ENCODE peak calls at places on chromosome 1, in six cellular contexts. O is putamen; J is heart right ventricle; B is T47D; H is stimulated activated CD4-positive, alpha-beta T cell treated with anti-CD3 and anti-CD28 coated beads, Interleukin-1b, Interleukin-23, amount 100 ng/mL, for 1 hour; F is NCI-H1436. W is an unnamed sample.

GRCh38 chr1:58753431-58753866 is 30.4 kb downstream of the JUN start:
- DNase-seq in H (no peak), O (no peak), J (no peak), B (no peak), F (no peak), W (no peak)

GRCh38 chr1:42735477-42736105 is 4.4 kb downstream of the CLDN19 start:
- DNase-seq in F (peak), O (no peak), B (no peak), J (no peak), H (no peak), W (no peak)

GRCh38 chr1:213486488-213486887 is 435.4 kb downstream of the RPS6KC1 start:
- DNase-seq in B (no peak), J (no peak), H (no peak), F (no peak), O (no peak), W (no peak)

GRCh38 chr1:1984560-1985070 is 19.0 kb downstream of the CFAP74 start:
- DNase-seq in J (no peak), H (no peak), B (no peak), F (no peak), O (no peak), W (no peak)

GRCh38 chr1:38076038-38076437 is 29.4 kb upstream of the POU3F1 start:
- DNase-seq in B (peak), F (no peak), H (no peak), J (no peak), O (no peak), W (no peak)

GRCh38 chr1:15680614-15681345 is 3.3 kb upstream of the PLEKHM2 start:
- DNase-seq in B (no peak), H (no peak), O (no peak), J (no peak), F (no peak), W (peak)

GRCh38 chr1:228783415-228784045 is 48.3 kb downstream of the RHOU start:
- DNase-seq in H (no peak), B (no peak), J (no peak), F (no peak), O (no peak), W (no peak)

GRCh38 chr1:12314328-12314903 is 84.6 kb downstream of the VPS13D start:
- DNase-seq in O (no peak), J (no peak), H (no peak), F (peak), B (no peak), W (peak)

GRCh38 chr1:221074325-221074724 is 195.1 kb downstream of the HLX start:
- DNase-seq in F (no peak), H (no peak), O (no peak), J (no peak), B (no peak), W (no peak)

GRCh38 chr1:98044071-98044697 is 123.3 kb upstream of the DPYD start:
- DNase-seq in B (no peak), H (no peak), F (no peak), J (no peak), O (no peak), W (no peak)

GRCh38 chr1:223337174-223337869 is 26.7 kb downstream of the SUSD4 start:
- DNase-seq in F (peak), J (no peak), B (no peak), O (no peak), H (no peak), W (no peak)

GRCh38 chr1:38114231-38114630 is 67.6 kb upstream of the POU3F1 start:
- DNase-seq in F (no peak), H (no peak), O (peak), J (no peak), B (no peak), W (no peak)

GRCh38 chr1:157390646-157391045 is 161.7 kb downstream of the FCRL5 start:
- DNase-seq in J (no peak), O (no peak), H (no peak), B (no peak), F (no peak), W (no peak)

GRCh38 chr1:65172936-65173335 is 24.9 kb downstream of the AK4 start:
- DNase-seq in J (no peak), H (no peak), B (no peak), O (no peak), F (no peak), W (no peak)

GRCh38 chr1:228830954-228831481 is 95.7 kb downstream of the RHOU start:
- DNase-seq in F (no peak), H (no peak), B (no peak), O (no peak), J (no peak), W (peak)

GRCh38 chr1:198878566-198878965 is 239.7 kb downstream of the PTPRC start:
- DNase-seq in O (no peak), J (no peak), B (no peak), F (no peak), H (no peak), W (no peak)

GRCh38 chr1:43766086-43766784 is 58.9 kb downstream of the ST3GAL3 start:
- DNase-seq in O (no peak), B (no peak), F (no peak), J (no peak), H (no peak), W (peak)

GRCh38 chr1:227887697-227888403 is 59.9 kb downstream of the WNT9A start:
- DNase-seq in B (no peak), F (no peak), O (peak), H (no peak), J (peak), W (no peak)

GRCh38 chr1:12157366-12158231 is 9.2 kb upstream of the TNFRSF1B start:
- DNase-seq in J (no peak), F (no peak), B (no peak), O (no peak), H (no peak), W (no peak)

GRCh38 chr1:206420471-206420870 is 49.8 kb upstream of the IKBKE start:
- DNase-seq in F (no peak), H (no peak), B (no peak), J (no peak), O (no peak), W (no peak)

GRCh38 chr1:25146382-25146855 is 85.9 kb downstream of the SYF2 start:
- DNase-seq in J (no peak), B (no peak), H (no peak), O (no peak), F (no peak), W (no peak)

GRCh38 chr1:99482286-99482685 is 163.6 kb upstream of the PALMD start:
- DNase-seq in J (no peak), F (no peak), H (no peak), O (no peak), B (no peak), W (no peak)

GRCh38 chr1:243580072-243580471 is 270.0 kb downstream of the AKT3 start:
- DNase-seq in F (no peak), B (no peak), J (no peak), H (no peak), O (no peak), W (no peak)

GRCh38 chr1:9119745-9120144 is 9.2 kb downstream of the GPR157 start:
- DNase-seq in H (no peak), F (no peak), J (no peak), O (no peak), B (no peak), W (no peak)

GRCh38 chr1:56188216-56188615 is 391.1 kb downstream of the PLPP3 start:
- DNase-seq in O (no peak), H (no peak), B (no peak), J (no peak), F (no peak), W (no peak)

GRCh38 chr1:47437518-47438320 is at the start of gene FOXD2:
- DNase-seq in J (peak), F (peak), H (peak), B (peak), O (peak), W (peak)

GRCh38 chr1:43648448-43648847 is 1.5 kb upstream of the KDM4A start:
- DNase-seq in F (no peak), H (no peak), B (no peak), J (no peak), O (no peak), W (no peak)

GRCh38 chr1:64856564-64856963 is 109.8 kb downstream of the JAK1 start:
- DNase-seq in H (no peak), B (no peak), F (no peak), J (no peak), O (no peak), W (no peak)

GRCh38 chr1:151166506-151166956 is 587 bp downstream of the SCNM1 start:
- DNase-seq in B (no peak), J (no peak), F (no peak), H (no peak), O (no peak), W (peak)

GRCh38 chr1:191876631-191877030 is 281.6 kb upstream of the RGS18 start:
- DNase-seq in F (no peak), H (no peak), O (no peak), J (no peak), B (no peak), W (peak)

GRCh38 chr1:97340951-97341350 is 579.9 kb downstream of the DPYD start:
- DNase-seq in B (no peak), H (no peak), F (no peak), J (no peak), O (no peak), W (no peak)

GRCh38 chr1:3986686-3987218 is 86.7 kb upstream of the C1orf174 start:
- DNase-seq in J (no peak), B (no peak), O (no peak), H (no peak), F (no peak), W (no peak)

GRCh38 chr1:181002582-181003172 is 20.0 kb downstream of the STX6 start:
- DNase-seq in J (no peak), H (no peak), F (no peak), O (no peak), B (no peak), W (no peak)

GRCh38 chr1:236608930-236609726 is 4.8 kb upstream of the HEATR1 start:
- DNase-seq in J (peak), H (no peak), O (peak), B (peak), F (peak), W (peak)

GRCh38 chr1:147496571-147496970 is 44.7 kb upstream of the BCL9 start:
- DNase-seq in O (no peak), J (peak), F (no peak), H (no peak), B (no peak), W (peak)

GRCh38 chr1:3911521-3911845 is 11.4 kb upstream of the C1orf174 start:
- DNase-seq in H (no peak), F (no peak), J (no peak), B (no peak), O (no peak), W (no peak)

GRCh38 chr1:226411619-226412018 is 3.7 kb upstream of the PARP1 start:
- DNase-seq in H (no peak), F (no peak), B (no peak), O (no peak), J (no peak), W (no peak)

GRCh38 chr1:175493321-175493998 is 249.9 kb downstream of the TNR start:
- DNase-seq in F (no peak), O (no peak), H (no peak), J (no peak), B (no peak), W (no peak)

GRCh38 chr1:106554294-106554693 is 502.2 kb upstream of the PRMT6 start:
- DNase-seq in B (no peak), O (no peak), J (no peak), F (no peak), H (no peak), W (no peak)

W was measured in SK-MEL-5.